ENCODE peak calls at places on chromosomes 2 and 18, in ten cellular contexts. L, N, O, J, D, C, I, H, T and B are unnamed samples.

GRCh38 chr18:415627-416612 is 84.6 kb downstream of the COLEC12 start:
- DNase-seq in L (no peak), N (no peak), O (no peak), J (peak), D (no peak), C (no peak), I (no peak), H (no peak), T (no peak), B (peak)

GRCh38 chr2:61658841-61659780 is 121.0 kb upstream of the XPO1 start:
- DNase-seq in L (no peak), N (no peak), O (no peak), J (no peak), D (no peak), C (no peak), I (peak), H (no peak), T (no peak), B (peak)

GRCh38 chr18:74294526-74294925 is 2.8 kb upstream of the CYB5A start:
- DNase-seq in L (no peak), N (no peak), O (no peak), J (no peak), D (no peak), C (no peak), I (no peak), H (no peak), T (no peak), B (peak)

GRCh38 chr2:127101756-127102463 is 5.0 kb downstream of the BIN1 start:
- DNase-seq in L (peak), N (peak), O (no peak), J (no peak), D (no peak), C (no peak), I (no peak), H (no peak), T (no peak), B (no peak)

GRCh38 chr2:16684676-16685339 is 19.2 kb upstream of the CYRIA start:
- DNase-seq in L (no peak), N (no peak), O (no peak), J (no peak), D (no peak), C (no peak), I (no peak), H (no peak), T (no peak), B (no peak)

GRCh38 chr2:71602581-71602980 is 149.2 kb downstream of the DYSF start:
- DNase-seq in L (no peak), N (peak), O (peak), J (no peak), D (no peak), C (no peak), I (no peak), H (no peak), T (no peak), B (no peak)

GRCh38 chr2:29485631-29486030 is 370.4 kb downstream of the CLIP4 start:
- DNase-seq in L (no peak), N (no peak), O (no peak), J (no peak), D (no peak), C (no peak), I (no peak), H (no peak), T (no peak), B (no peak)

GRCh38 chr2:150142561-150142960 is 344.9 kb downstream of the RND3 start:
- DNase-seq in L (no peak), N (no peak), O (no peak), J (peak), D (no peak), C (no peak), I (no peak), H (no peak), T (no peak), B (peak)

GRCh38 chr2:28408764-28409599 is 16.3 kb downstream of the FOSL2 start:
- DNase-seq in L (peak), N (no peak), O (no peak), J (no peak), D (peak), C (peak), I (no peak), H (no peak), T (no peak), B (no peak)

GRCh38 chr2:204691911-204692510 is 146.7 kb downstream of the PARD3B start:
- DNase-seq in L (peak), N (peak), O (peak), J (peak), D (no peak), C (peak), I (peak), H (peak), T (no peak), B (peak)

GRCh38 chr2:138474093-138474834 is 27.3 kb upstream of the SPOPL start:
- DNase-seq in L (no peak), N (no peak), O (no peak), J (no peak), D (no peak), C (no peak), I (no peak), H (no peak), T (no peak), B (peak)

GRCh38 chr2:127567351-127567854 is 31.9 kb downstream of the MYO7B start:
- DNase-seq in L (peak), N (peak), O (no peak), J (no peak), D (no peak), C (no peak), I (no peak), H (no peak), T (no peak), B (no peak)

GRCh38 chr2:8658064-8658862 is 23.6 kb upstream of the ID2 start:
- DNase-seq in L (no peak), N (no peak), O (no peak), J (no peak), D (no peak), C (no peak), I (no peak), H (no peak), T (no peak), B (no peak)

GRCh38 chr18:6219116-6219717 is 195.5 kb downstream of the L3MBTL4 start:
- DNase-seq in L (peak), N (no peak), O (peak), J (no peak), D (no peak), C (peak), I (no peak), H (peak), T (no peak), B (peak)

GRCh38 chr2:128197059-128197458 is 106.1 kb downstream of the UGGT1 start:
- DNase-seq in L (no peak), N (no peak), O (no peak), J (no peak), D (no peak), C (no peak), I (no peak), H (no peak), T (no peak), B (no peak)

GRCh38 chr2:61786876-61787275 is 67.0 kb downstream of the FAM161A start:
- DNase-seq in L (no peak), N (no peak), O (no peak), J (no peak), D (no peak), C (no peak), I (no peak), H (no peak), T (no peak), B (no peak)

GRCh38 chr2:189466656-189467055 is 25.4 kb downstream of the WDR75 start:
- DNase-seq in L (no peak), N (no peak), O (no peak), J (no peak), D (no peak), C (no peak), I (no peak), H (peak), T (no peak), B (peak)

GRCh38 chr2:18988557-18989232 is 369.7 kb downstream of the OSR1 start:
- DNase-seq in L (no peak), N (no peak), O (no peak), J (no peak), D (no peak), C (no peak), I (no peak), H (no peak), T (no peak), B (no peak)

GRCh38 chr2:239431536-239431935 is 30.7 kb upstream of the HDAC4 start:
- DNase-seq in L (no peak), N (no peak), O (no peak), J (no peak), D (no peak), C (no peak), I (no peak), H (no peak), T (no peak), B (peak)

GRCh38 chr2:65013776-65014175 is 24.6 kb downstream of the SLC1A4 start:
- DNase-seq in L (no peak), N (no peak), O (no peak), J (no peak), D (no peak), C (no peak), I (no peak), H (no peak), T (no peak), B (no peak)

GRCh38 chr2:119721462-119721861 is 38.3 kb upstream of the PTPN4 start:
- DNase-seq in L (no peak), N (no peak), O (no peak), J (no peak), D (no peak), C (no peak), I (no peak), H (no peak), T (no peak), B (no peak)